ENCODE peak calls at places on chromosomes 1 and 21, in seven cellular contexts. X is CD8-positive, alpha-beta T cell; L is foreskin keratinocyte; Q is sigmoid colon; O is esophagus squamous epithelium; V is Calu3; W is A673. N is an unnamed sample.

GRCh38 chr1:117366281-117366981 is 818 bp upstream of the MAN1A2 start:
- DNase-seq in Q (peak; percentile 93), W (peak; percentile 79), L (no peak), O (peak; percentile 34), V (peak; percentile 87), X (peak; percentile 62), N (peak; percentile 91)

GRCh38 chr1:231674575-231674974 is 48.0 kb downstream of the DISC1 start:
- DNase-seq in O (no peak), X (no peak), Q (no peak), W (no peak), L (no peak), V (no peak), N (no peak)

GRCh38 chr1:43671193-43671592 is 21.2 kb downstream of the KDM4A start:
- DNase-seq in X (no peak), W (no peak), L (no peak), O (no peak), Q (no peak), V (no peak), N (no peak)

GRCh38 chr1:173190101-173190895 is 16.8 kb downstream of the TNFSF4 start:
- DNase-seq in V (peak; percentile 87), O (peak; percentile 7), Q (peak; percentile 91), W (peak; percentile 85), L (peak; percentile 81), X (no peak), N (no peak)

GRCh38 chr21:36423772-36424433 is 38.7 kb downstream of the CHAF1B start:
- DNase-seq in Q (no peak), O (no peak), V (no peak), L (no peak), X (no peak), W (no peak), N (no peak)

GRCh38 chr1:54016343-54017282 is 1.4 kb downstream of the LDLRAD1 start:
- DNase-seq in X (no peak), Q (no peak), V (peak; percentile 71), L (peak; percentile 69), O (no peak), W (no peak), N (no peak)

GRCh38 chr1:63033211-63033610 is 249.3 kb downstream of the ATG4C start:
- DNase-seq in L (no peak), O (no peak), X (no peak), Q (no peak), V (no peak), W (no peak), N (no peak)

GRCh38 chr1:68973459-68974244 is 476.8 kb upstream of the DEPDC1 start:
- DNase-seq in V (no peak), X (no peak), L (no peak), O (no peak), W (no peak), Q (no peak), N (no peak)

GRCh38 chr1:114192328-114192727 is 38.7 kb upstream of the SYT6 start:
- DNase-seq in L (no peak), O (no peak), X (no peak), W (no peak), V (no peak), Q (no peak), N (no peak)

GRCh38 chr21:39182484-39183271 is 573 bp downstream of the PSMG1 start:
- DNase-seq in O (no peak), V (peak; percentile 6), X (no peak), L (no peak), Q (peak; percentile 73), W (peak; percentile 25), N (no peak)

GRCh38 chr1:222995620-222996306 is 147.3 kb downstream of the TLR5 start:
- DNase-seq in W (no peak), X (no peak), O (no peak), L (no peak), V (peak; percentile 23), Q (no peak), N (no peak)

GRCh38 chr1:192270398-192270797 is 46.4 kb upstream of the RGS21 start:
- DNase-seq in V (no peak), O (no peak), W (no peak), L (peak; percentile 8), X (no peak), Q (no peak), N (no peak)

GRCh38 chr1:62735491-62736171 is 47.4 kb upstream of the DOCK7 start:
- DNase-seq in X (no peak), W (peak; percentile 38), V (no peak), O (no peak), L (peak; percentile 32), Q (no peak), N (no peak)

GRCh38 chr1:89953072-89953626 is 41.8 kb upstream of the ZNF326 start:
- DNase-seq in Q (no peak), W (peak; percentile 37), X (no peak), L (peak; percentile 90), O (no peak), V (peak; percentile 80), N (no peak)

GRCh38 chr1:116933586-116934515 is 24.1 kb downstream of the PTGFRN start:
- DNase-seq in X (no peak), V (no peak), L (no peak), W (no peak), O (no peak), Q (peak; percentile 44), N (no peak)

GRCh38 chr1:160884579-160884978 is 401 bp downstream of the ITLN1 start:
- DNase-seq in V (peak; percentile 24), O (no peak), W (peak; percentile 35), X (no peak), L (no peak), Q (no peak), N (no peak)
- TF ChIP-seq CTCF in V (peak; percentile 29), O (peak; percentile 22), W (peak; percentile 54), X (peak; percentile 35), L (peak; percentile 41), Q (no peak), N (no peak)

DNA sequence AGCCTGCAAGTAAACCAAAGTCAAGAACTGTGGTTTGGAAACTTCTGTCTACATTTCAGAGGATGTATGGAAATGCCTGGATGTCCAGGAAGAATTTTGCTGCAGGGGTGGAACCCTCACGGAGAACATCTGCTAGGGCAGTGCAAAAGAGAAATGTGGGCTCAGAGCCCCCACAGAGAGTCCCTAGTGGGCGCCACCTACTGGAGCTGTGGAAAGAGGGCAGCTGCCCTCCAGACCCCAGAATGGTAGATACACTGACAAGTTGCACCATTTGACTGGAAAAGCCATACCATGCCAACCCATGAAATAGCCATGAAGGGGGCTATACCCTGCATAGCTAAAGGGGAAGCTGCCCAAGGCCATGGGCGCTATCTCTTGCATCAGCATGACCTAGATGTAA is 1672.4 kb downstream of the KCNT2 start:
- DNase-seq in L (no peak), V (no peak), W (no peak), Q (no peak), X (no peak), O (no peak), N (no peak)
- TF ChIP-seq CTCF in L (no peak), V (no peak), W (no peak), Q (no peak), X (no peak), O (no peak), N (no peak)

GRCh38 chr1:229124471-229125198 is 146.3 kb upstream of the RAB4A start:
- DNase-seq in W (no peak), Q (peak; percentile 48), O (no peak), L (no peak), X (no peak), V (peak; percentile 70), N (no peak)
- TF ChIP-seq CTCF in W (no peak), Q (no peak), O (no peak), L (no peak), X (no peak), V (no peak), N (no peak)

GRCh38 chr1:224185208-224185607 is 2.2 kb downstream of the DEGS1 start:
- DNase-seq in W (no peak), V (no peak), X (no peak), L (no peak), O (no peak), Q (no peak), N (no peak)

GRCh38 chr1:224182866-224183590 is at the start of gene DEGS1:
- DNase-seq in W (peak; percentile 93), O (peak; percentile 50), Q (peak; percentile 94), V (peak; percentile 87), X (peak; percentile 74), L (no peak), N (peak; percentile 89)

GRCh38 chr1:224181453-224181810 is 1.6 kb upstream of the DEGS1 start:
- DNase-seq in W (no peak), O (no peak), L (no peak), V (no peak), Q (no peak), X (no peak), N (no peak)

GRCh38 chr1:224182057-224182865 is 779 bp upstream of the DEGS1 start:
- DNase-seq in V (peak; percentile 16), L (no peak), O (no peak), W (no peak), X (peak; percentile 15), Q (no peak), N (no peak)

GRCh38 chr1:224183591-224184312 is 712 bp downstream of the DEGS1 start:
- DNase-seq in L (no peak), O (no peak), V (peak; percentile 69), W (peak; percentile 81), X (peak; percentile 17), Q (peak; percentile 75), N (peak; percentile 69)
- TF ChIP-seq CTCF in L (peak; percentile 31), O (no peak), V (no peak), W (no peak), X (no peak), Q (no peak), N (no peak)

DNA sequence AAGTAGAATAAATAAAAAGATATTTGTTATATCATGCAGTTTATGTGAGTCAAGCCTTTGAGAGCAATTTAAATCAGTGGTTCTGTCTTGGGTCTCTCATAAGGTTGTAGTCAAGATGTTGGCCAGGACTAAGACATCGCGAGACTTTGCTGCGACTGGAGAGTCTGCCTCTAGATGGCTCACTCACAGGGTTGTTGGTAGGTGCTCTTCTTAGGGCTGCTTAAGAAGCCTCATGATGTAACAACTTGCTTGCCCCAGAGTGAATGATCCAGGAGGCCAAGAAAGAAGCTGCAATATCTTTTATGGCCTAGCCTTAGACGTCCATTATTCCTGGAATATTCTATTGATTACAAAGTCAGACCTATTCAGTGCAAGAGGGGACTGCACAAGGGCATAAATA is 73.1 kb upstream of the CACHD1 start:
- DNase-seq in X (no peak), W (peak; percentile 59), Q (no peak), O (no peak), V (no peak), L (no peak), N (no peak)
- TF ChIP-seq CTCF in X (no peak), W (peak; percentile 49), Q (no peak), O (no peak), V (no peak), L (no peak), N (no peak)

N was measured in glutamatergic neuron.